ENCODE peak calls at places on chromosomes 4 and X, in nine cellular contexts. S is lower leg skin, Q is heart left ventricle, D is tibial nerve, X is H9, U is fibroblast of lung, L is suprapubic skin, H is IMR-90, M is foreskin fibroblast. W is an unnamed sample.

GRCh38 chr4:53150631-53151488 is 215.0 kb downstream of the SCFD2 start:
- DNase-seq in L (no peak), H (peak; percentile 36), S (no peak), X (no peak), U (peak; percentile 44), D (no peak), M (no peak), Q (no peak), W (no peak)

GRCh38 chr4:152443859-152444258 is 92.0 kb downstream of the FBXW7 start:
- DNase-seq in Q (no peak), M (no peak), S (no peak), U (no peak), H (no peak), D (no peak), L (no peak), X (no peak), W (no peak)

GRCh38 chr4:85659626-85660213 is 184.8 kb downstream of the ARHGAP24 start:
- DNase-seq in X (no peak), D (no peak), S (no peak), H (no peak), M (no peak), U (no peak), Q (no peak), L (no peak), W (no peak)

GRCh38 chrX:87337267-87337666 is 180.3 kb upstream of the KLHL4 start:
- DNase-seq in S (no peak), Q (no peak), H (no peak), X (no peak), D (no peak), U (no peak), M (no peak), L (no peak), W (no peak)

GRCh38 chr4:56653461-56654237 is 27.4 kb downstream of the HOPX start:
- DNase-seq in X (no peak), U (no peak), M (no peak), S (no peak), L (no peak), D (no peak), Q (no peak), H (no peak), W (no peak)

GRCh38 chrX:15416133-15416993 is 32.1 kb upstream of the VEGFD start:
- DNase-seq in S (no peak), H (no peak), M (no peak), U (no peak), Q (no peak), L (no peak), D (no peak), X (peak; percentile 40), W (no peak)

GRCh38 chrX:53882331-53882730 is 161.9 kb downstream of the PHF8 start:
- DNase-seq in L (no peak), U (peak; percentile 79), X (no peak), D (no peak), H (peak; percentile 76), Q (no peak), M (peak; percentile 2), S (no peak), W (peak; percentile 93)

GRCh38 chr4:154329939-154330338 is 161.7 kb downstream of the DCHS2 start:
- DNase-seq in U (peak; percentile 85), S (peak; percentile 70), D (no peak), X (no peak), Q (no peak), L (no peak), H (peak; percentile 24), M (peak; percentile 71), W (peak; percentile 65)

GRCh38 chrX:22963186-22963585 is 36.6 kb upstream of the DDX53 start:
- DNase-seq in S (no peak), X (no peak), M (no peak), H (peak; percentile 34), Q (no peak), D (no peak), U (no peak), L (no peak), W (no peak)

GRCh38 chrX:30798810-30799209 is 90.2 kb downstream of the TAB3 start:
- DNase-seq in U (no peak), M (no peak), D (no peak), X (no peak), Q (no peak), L (no peak), S (no peak), H (no peak), W (no peak)

GRCh38 chr4:242121-242848 is 63.0 kb downstream of the ZNF732 start:
- DNase-seq in S (peak; percentile 30), Q (peak; percentile 76), X (peak; percentile 43), U (peak; percentile 53), M (peak; percentile 6), H (peak; percentile 13), D (peak; percentile 40), L (no peak), W (peak; percentile 34)

GRCh38 chr4:133152801-133153526 is 3.9 kb downstream of the PCDH10 start:
- DNase-seq in L (peak; percentile 31), H (no peak), S (no peak), X (peak; percentile 22), U (peak; percentile 14), Q (no peak), M (no peak), D (no peak), W (no peak)

GRCh38 chr4:148287111-148287510 is 155.1 kb downstream of the NR3C2 start:
- DNase-seq in D (no peak), M (no peak), X (no peak), Q (no peak), L (no peak), H (no peak), S (no peak), U (no peak), W (no peak)

GRCh38 chr4:148288448-148288847 is 153.8 kb downstream of the NR3C2 start:
- DNase-seq in L (no peak), Q (peak; percentile 66), S (no peak), M (no peak), X (no peak), D (no peak), U (no peak), H (no peak), W (no peak)

GRCh38 chr4:148283665-148284064 is 158.5 kb downstream of the NR3C2 start:
- DNase-seq in U (no peak), L (no peak), H (no peak), D (no peak), Q (no peak), S (no peak), X (no peak), M (no peak), W (no peak)

GRCh38 chr4:148286043-148286442 is 156.2 kb downstream of the NR3C2 start:
- DNase-seq in S (no peak), Q (no peak), M (no peak), H (no peak), U (no peak), X (no peak), D (no peak), L (no peak), W (no peak)

GRCh38 chr4:148284526-148285193 is 157.6 kb downstream of the NR3C2 start:
- DNase-seq in S (no peak), H (no peak), D (no peak), Q (no peak), U (peak; percentile 6), M (no peak), X (no peak), L (no peak), W (no peak)
- TF ChIP-seq CTCF in S (no peak), H (peak; percentile 14), D (peak; percentile 14), Q (peak; percentile 43), U (peak; percentile 18), M (no peak), X (peak; percentile 43), L (no peak), W (no peak)

GRCh38 chr4:99156992-99157391 is 12.9 kb upstream of the ADH4 start:
- DNase-seq in L (no peak), H (no peak), M (no peak), X (no peak), D (no peak), S (no peak), U (no peak), Q (no peak), W (no peak)

GRCh38 chr4:99154658-99155342 is 10.7 kb upstream of the ADH4 start:
- DNase-seq in S (no peak), X (no peak), U (no peak), Q (no peak), D (no peak), H (no peak), M (no peak), L (no peak), W (no peak)

GRCh38 chr4:99157478-99157935 is 13.4 kb upstream of the ADH4 start:
- DNase-seq in X (no peak), D (no peak), S (no peak), L (no peak), Q (no peak), M (no peak), H (no peak), U (no peak), W (no peak)

GRCh38 chr4:99161700-99162099 is 17.6 kb upstream of the ADH4 start:
- DNase-seq in D (no peak), U (no peak), L (no peak), Q (no peak), H (no peak), X (no peak), M (no peak), S (no peak), W (no peak)

DNA sequence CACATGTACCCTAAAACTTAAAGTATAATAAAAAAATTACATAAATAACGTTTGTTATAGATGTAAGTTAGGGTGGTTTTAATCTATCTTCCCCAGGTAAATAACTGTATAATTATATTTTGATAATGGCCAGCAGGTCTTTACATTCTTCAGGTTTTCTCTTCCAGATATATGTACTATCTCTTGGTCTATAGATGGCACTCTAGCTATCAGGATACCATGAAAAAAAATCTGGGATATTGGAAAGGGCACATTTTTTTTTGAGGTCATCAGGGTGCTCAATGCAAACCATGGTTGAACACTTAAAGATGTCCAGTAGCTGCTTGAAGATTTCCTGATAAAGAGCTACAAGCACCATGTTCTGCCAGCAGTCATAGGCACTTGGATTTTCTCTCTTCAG is 15.6 kb upstream of the ADH4 start:
- DNase-seq in H (no peak), L (no peak), X (no peak), D (no peak), Q (no peak), U (peak; percentile 25), S (no peak), M (no peak), W (peak; percentile 23)
- TF ChIP-seq CTCF in H (peak; percentile 17), L (no peak), X (no peak), D (no peak), Q (no peak), U (peak; percentile 19), S (no peak), M (no peak), W (no peak)

GRCh38 chr4:13196721-13197120 is 287.4 kb downstream of the RAB28 start:
- DNase-seq in M (no peak), Q (peak; percentile 61), H (no peak), L (no peak), D (no peak), X (no peak), S (no peak), U (no peak), W (no peak)
- TF ChIP-seq CTCF in M (no peak), Q (no peak), H (no peak), L (no peak), D (no peak), X (no peak), S (no peak), U (no peak), W (no peak)

DNA sequence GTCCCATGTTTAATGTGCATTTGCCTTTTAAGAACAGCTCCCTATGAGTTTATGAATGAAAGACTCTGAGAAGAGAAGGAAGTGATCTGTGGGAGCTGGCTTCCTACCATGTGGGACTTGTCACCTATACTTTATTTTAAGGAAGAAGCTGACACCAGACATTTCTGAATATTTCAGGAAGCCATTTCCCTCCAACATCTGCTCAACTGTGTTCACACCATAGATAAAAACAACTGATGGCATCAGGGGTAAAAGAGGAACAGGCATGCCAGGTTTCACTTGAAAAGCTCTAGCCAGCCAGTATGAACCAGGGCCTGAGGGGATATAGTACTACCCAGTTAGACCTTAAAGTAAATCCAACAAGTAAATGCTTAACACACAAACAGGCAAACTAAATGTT is 116.0 kb downstream of the COL4A6 start:
- DNase-seq in H (no peak), D (no peak), U (no peak), S (no peak), X (no peak), L (no peak), Q (no peak), M (no peak), W (no peak)
- TF ChIP-seq CTCF in H (no peak), D (no peak), U (no peak), S (no peak), X (no peak), L (no peak), Q (no peak), M (no peak), W (no peak)

W was measured in fibroblast of the aortic adventitia.